ENCODE peak calls at places on chromosomes 4 and X, in nine cellular contexts. Z, U, W, I, Y, L, S, Q and X are unnamed samples.

GRCh38 chr4:146311238-146311970 is 97.1 kb downstream of the REELD1 start:
- DNase-seq in Y (no peak), I (no peak), Z (no peak), U (no peak), L (no peak), W (no peak), Q (no peak), S (peak), X (no peak)

GRCh38 chr4:117893207-117893606 is 141.1 kb upstream of the NDST3 start:
- DNase-seq in L (no peak), U (no peak), W (no peak), S (peak), Y (no peak), Z (no peak), Q (no peak), I (no peak), X (no peak)

GRCh38 chrX:124502144-124502543 is 155.8 kb downstream of the SH2D1A start:
- DNase-seq in S (no peak), Q (no peak), Z (no peak), Y (no peak), W (no peak), L (no peak), I (no peak), U (no peak), X (no peak)

GRCh38 chrX:154485150-154486051 is 1.0 kb downstream of the UBL4A start:
- DNase-seq in Q (no peak), I (peak), W (peak), S (no peak), L (no peak), U (no peak), Y (peak), Z (no peak), X (no peak)

GRCh38 chrX:141652315-141652714 is 46.2 kb downstream of the SPANXD start:
- DNase-seq in Q (no peak), I (no peak), Y (no peak), W (no peak), U (no peak), L (no peak), S (no peak), Z (no peak), X (no peak)

GRCh38 chrX:115214151-115214550 is 19.7 kb downstream of the LRCH2 start:
- DNase-seq in Z (no peak), S (no peak), W (no peak), I (no peak), U (no peak), Y (no peak), Q (no peak), L (no peak), X (no peak)

GRCh38 chr4:55673424-55673823 is 37.3 kb upstream of the NMU start:
- DNase-seq in Q (no peak), U (no peak), Z (no peak), Y (no peak), W (no peak), L (no peak), S (no peak), I (no peak), X (no peak)

GRCh38 chr4:173530326-173531062 is 465 bp upstream of the HAND2 start:
- DNase-seq in I (no peak), S (no peak), Z (no peak), Y (no peak), L (no peak), W (no peak), U (no peak), Q (no peak), X (no peak)

GRCh38 chrX:48972214-48973164 is 845 bp upstream of the KCND1 start:
- DNase-seq in S (peak), W (peak), U (no peak), Z (no peak), Q (peak), Y (no peak), L (peak), I (peak), X (no peak)

GRCh38 chr4:629916-630641 is 4.7 kb downstream of the PDE6B start:
- DNase-seq in Q (no peak), U (no peak), L (no peak), S (no peak), Y (peak), I (peak), W (no peak), Z (no peak), X (no peak)

GRCh38 chr4:150960818-150961217 is 54.3 kb downstream of the LRBA start:
- DNase-seq in W (peak), U (no peak), Z (no peak), Q (peak), Y (no peak), I (no peak), L (no peak), S (no peak), X (no peak)

GRCh38 chrX:139844163-139844562 is 88.7 kb downstream of the ATP11C start:
- DNase-seq in Z (no peak), U (no peak), S (no peak), L (no peak), W (no peak), Y (no peak), Q (no peak), I (no peak), X (no peak)

GRCh38 chr4:97498875-97499274 is 644.4 kb downstream of the STPG2 start:
- DNase-seq in Z (no peak), S (peak), U (no peak), L (no peak), I (no peak), W (no peak), Q (no peak), Y (no peak), X (no peak)

DNA sequence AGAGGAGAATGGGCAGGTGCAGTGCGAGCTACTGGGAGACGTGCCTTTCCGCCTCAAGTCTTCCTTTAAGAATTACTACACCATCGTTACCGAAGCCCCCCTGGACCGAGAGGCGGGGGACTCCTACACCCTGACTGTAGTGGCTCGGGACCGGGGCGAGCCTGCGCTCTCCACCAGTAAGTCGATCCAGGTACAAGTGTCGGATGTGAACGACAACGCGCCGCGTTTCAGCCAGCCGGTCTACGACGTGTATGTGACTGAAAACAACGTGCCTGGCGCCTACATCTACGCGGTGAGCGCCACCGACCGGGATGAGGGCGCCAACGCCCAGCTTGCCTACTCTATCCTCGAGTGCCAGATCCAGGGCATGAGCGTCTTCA is 2.2 kb downstream of the PCDH10 start:
- DNase-seq in I (no peak), U (no peak), S (peak), Y (peak), W (no peak), Z (no peak), L (no peak), Q (no peak), X (no peak)
- H3K4me3 ChIP-seq in I (peak), U (no peak), S (peak), Y (peak), W (peak), Z (no peak), L (no peak), Q (no peak), X (peak)

DNA sequence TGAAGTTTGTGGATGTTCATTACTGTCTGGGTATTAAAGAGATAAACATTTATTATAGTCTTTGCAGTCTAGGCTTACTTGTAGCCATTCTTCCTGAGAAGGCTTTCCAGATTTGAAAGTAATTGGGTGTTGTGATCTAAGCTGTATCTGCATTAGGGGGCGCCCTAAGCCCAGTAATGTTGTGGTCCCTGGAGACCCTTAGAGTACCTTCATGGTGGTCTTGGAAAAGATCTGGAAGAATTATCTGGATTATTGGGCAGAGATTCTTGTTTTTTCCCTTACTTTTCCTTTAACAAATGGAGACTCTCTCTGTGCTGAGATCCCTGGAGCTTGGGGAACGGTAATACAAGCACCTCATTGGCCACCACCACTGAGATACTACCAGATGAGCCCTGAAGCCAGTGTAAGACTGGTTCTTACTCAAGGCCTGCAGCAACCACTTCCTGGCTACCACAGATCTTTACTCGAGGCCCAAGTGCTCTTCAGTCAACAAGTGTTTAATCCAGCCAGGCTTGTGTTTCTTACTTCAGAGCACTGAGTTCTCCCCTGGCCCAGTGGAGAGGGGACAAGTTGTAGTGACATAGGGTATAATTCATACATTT is 63.1 kb downstream of the RTL3 start:
- DNase-seq in S (no peak), W (no peak), Z (no peak), L (no peak), Q (peak), Y (no peak), U (no peak), I (no peak), X (no peak)
- H3K27ac ChIP-seq in S (no peak), W (no peak), Z (no peak), L (no peak), Q (no peak), Y (no peak), U (no peak), I (no peak), X (no peak)

GRCh38 chr4:52606766-52607165 is 52.3 kb downstream of the USP46 start:
- DNase-seq in Y (no peak), L (peak), U (no peak), I (no peak), Q (no peak), Z (no peak), S (peak), W (no peak), X (no peak)
- H3K4me3 ChIP-seq in Y (no peak), L (no peak), U (no peak), I (no peak), Q (no peak), Z (no peak), S (no peak), W (no peak), X (no peak)

DNA sequence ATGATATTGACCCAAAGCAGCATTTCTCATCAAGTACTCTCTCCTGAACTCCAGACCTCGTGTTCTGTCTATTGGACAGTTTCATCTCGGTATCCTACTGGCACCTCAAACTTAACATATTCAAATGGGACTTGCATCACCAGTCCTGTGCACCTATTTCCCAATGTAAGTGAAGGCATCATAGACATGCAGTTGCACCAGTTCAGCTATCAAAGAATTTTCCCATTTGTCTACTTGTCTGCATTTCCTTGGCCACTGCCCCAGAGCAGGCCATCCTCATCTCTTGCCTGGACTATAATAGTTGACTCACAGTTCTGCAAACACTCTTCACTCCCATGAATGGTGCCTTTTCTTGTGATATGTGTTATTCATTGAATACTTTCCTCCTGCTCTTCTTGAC is 11.3 kb upstream of the LIMCH1 start:
- DNase-seq in Y (no peak), Q (no peak), Z (no peak), I (no peak), U (no peak), W (no peak), S (peak), L (peak), X (no peak)
- H3K27ac ChIP-seq in Y (no peak), Q (no peak), Z (no peak), I (no peak), U (no peak), W (no peak), S (no peak), L (no peak), X (no peak)

GRCh38 chrX:51804741-51805140 is 61.5 kb downstream of the GSPT2 start:
- DNase-seq in Y (no peak), U (no peak), Q (no peak), I (no peak), S (no peak), Z (no peak), W (no peak), L (no peak), X (no peak)
- H3K4me3 ChIP-seq in Y (no peak), U (no peak), Q (no peak), I (no peak), S (no peak), Z (no peak), W (no peak), L (no peak), X (no peak)

GRCh38 chr4:158254328-158254727 is 44.0 kb downstream of the TMEM144 start:
- DNase-seq in Q (peak), S (no peak), I (no peak), U (no peak), Z (no peak), W (no peak), L (no peak), Y (no peak), X (no peak)

GRCh38 chr4:158250321-158250720 is 40.0 kb downstream of the TMEM144 start:
- DNase-seq in U (no peak), S (no peak), Z (no peak), Q (no peak), Y (no peak), W (no peak), L (no peak), I (peak), X (no peak)

GRCh38 chr4:158255727-158256324 is 45.5 kb downstream of the TMEM144 start:
- DNase-seq in L (peak), Y (no peak), Q (peak), Z (no peak), U (no peak), W (peak), I (no peak), S (peak), X (no peak)

DNA sequence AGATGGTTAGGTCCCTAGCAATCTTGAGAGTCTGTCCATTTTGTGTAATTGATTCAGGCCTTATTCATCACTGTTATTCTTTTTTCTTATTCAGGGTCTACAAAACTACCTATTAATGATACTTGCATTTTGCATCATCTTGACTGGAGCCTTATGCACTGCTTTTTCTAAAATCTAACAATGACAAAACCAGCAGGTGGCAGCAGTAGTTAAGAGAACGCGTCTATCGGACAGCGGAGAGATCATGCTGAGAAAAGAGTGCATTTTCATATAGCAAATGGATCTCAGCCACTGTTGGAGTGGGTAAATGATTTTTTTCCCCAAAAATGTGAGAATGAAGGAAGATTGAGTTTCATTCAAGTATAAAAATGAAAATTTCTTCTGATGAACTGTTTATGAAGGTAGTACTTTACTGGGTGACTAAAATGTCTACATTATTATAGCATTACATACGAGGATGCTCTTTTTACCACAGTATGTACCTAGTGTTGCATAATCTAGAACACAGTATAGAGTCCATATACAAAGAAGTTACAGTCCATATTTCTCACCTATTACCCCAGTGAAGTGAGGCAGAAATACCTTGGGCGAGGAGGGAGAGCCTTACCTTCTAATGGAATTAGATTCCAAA is 43.2 kb downstream of the TMEM144 start:
- DNase-seq in Z (peak), Q (peak), S (peak), U (no peak), I (peak), Y (no peak), L (peak), W (peak), X (no peak)
- H3K27ac ChIP-seq in Z (no peak), Q (peak), S (no peak), U (no peak), I (no peak), Y (no peak), L (no peak), W (no peak), X (no peak)

GRCh38 chrX:100410901-100411801 is 1.1 kb upstream of the PCDH19 start:
- DNase-seq in S (no peak), I (no peak), L (no peak), Z (no peak), Q (no peak), U (no peak), W (no peak), Y (peak), X (no peak)
- H3K4me3 ChIP-seq in S (no peak), I (no peak), L (no peak), Z (no peak), Q (no peak), U (no peak), W (no peak), Y (no peak), X (peak)

GRCh38 chr4:101114936-101115372 is 232.4 kb downstream of the PPP3CA start:
- DNase-seq in S (peak), Q (no peak), U (no peak), I (no peak), W (no peak), Y (no peak), Z (no peak), L (peak), X (no peak)
- H3K27ac ChIP-seq in S (no peak), Q (no peak), U (no peak), I (no peak), W (no peak), Y (no peak), Z (no peak), L (no peak), X (no peak)

GRCh38 chr4:8198906-8199593 is at the start of gene SH3TC1:
- DNase-seq in W (peak), Q (peak), Y (peak), S (peak), Z (peak), I (peak), L (peak), U (peak), X (peak)

GRCh38 chr4:8199594-8200301 is 658 bp downstream of the SH3TC1 start:
- DNase-seq in U (no peak), Y (peak), Z (peak), W (no peak), I (no peak), S (no peak), Q (peak), L (no peak), X (no peak)

GRCh38 chr4:8201341-8201781 is 2.3 kb downstream of the SH3TC1 start:
- DNase-seq in Z (peak), I (no peak), W (no peak), Q (no peak), S (no peak), U (peak), Y (peak), L (no peak), X (no peak)

GRCh38 chr4:8202108-8202507 is 3.0 kb downstream of the SH3TC1 start:
- DNase-seq in W (no peak), U (no peak), L (no peak), I (no peak), Y (peak), Z (no peak), Q (no peak), S (no peak), X (no peak)

GRCh38 chr4:8200302-8200975 is 1.3 kb downstream of the SH3TC1 start:
- DNase-seq in U (peak), Y (peak), Z (peak), Q (no peak), L (peak), W (peak), I (peak), S (no peak), X (peak)
- H3K4me3 ChIP-seq in U (peak), Y (peak), Z (peak), Q (peak), L (no peak), W (no peak), I (no peak), S (no peak), X (peak)

GRCh38 chrX:28581522-28581921 is 5.7 kb upstream of the IL1RAPL1 start:
- DNase-seq in Z (no peak), Y (no peak), S (no peak), I (no peak), U (no peak), W (no peak), Q (no peak), L (no peak), X (no peak)

DNA sequence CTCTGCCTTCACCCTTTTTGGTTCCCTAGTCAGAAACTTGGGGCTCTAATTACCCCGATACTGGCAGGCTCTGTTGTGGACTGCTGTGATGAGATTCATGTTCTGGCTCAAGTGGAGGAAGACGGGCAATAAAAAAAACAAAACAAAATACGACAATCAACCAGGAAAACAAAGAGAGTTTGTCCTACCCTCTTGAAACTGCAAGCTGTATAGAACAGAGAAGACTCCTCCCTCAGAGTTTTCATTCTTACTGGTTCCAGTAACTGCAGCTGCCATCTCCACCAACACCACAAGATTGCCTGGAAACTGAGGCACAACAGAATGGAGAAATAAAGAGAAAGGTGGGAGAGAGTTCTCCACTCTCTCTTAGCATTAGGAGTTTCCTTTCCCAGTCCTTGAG is 11.1 kb upstream of the IL1RAPL1 start:
- DNase-seq in Y (no peak), Z (no peak), W (no peak), Q (peak), U (no peak), S (no peak), L (no peak), I (no peak), X (no peak)
- H3K27ac ChIP-seq in Y (no peak), Z (no peak), W (no peak), Q (no peak), U (no peak), S (no peak), L (no peak), I (no peak), X (no peak)